ENCODE peak calls at places on chromosomes 3 and 15, in seven cellular contexts. W, T, X, A, L, E and I are unnamed samples.

GRCh38 chr3:59658236-59658635 is 608.4 kb upstream of the CFAP20DC start:
- DNase-seq in W (no peak), T (no peak), X (no peak), A (no peak), L (no peak), E (no peak), I (no peak)

GRCh38 chr15:90054618-90055097 is 47.6 kb downstream of the IDH2 start:
- DNase-seq in W (no peak), T (no peak), X (no peak), A (no peak), L (no peak), E (no peak), I (no peak)

GRCh38 chr3:43515970-43516369 is 105.8 kb downstream of the ANO10 start:
- DNase-seq in W (no peak), T (no peak), X (no peak), A (no peak), L (no peak), E (no peak), I (no peak)

GRCh38 chr3:186281172-186281571 is 80.9 kb downstream of the DGKG start:
- DNase-seq in W (no peak), T (no peak), X (peak), A (no peak), L (no peak), E (no peak), I (no peak)

GRCh38 chr3:39277893-39278615 is 1.8 kb downstream of the CX3CR1 start:
- DNase-seq in W (no peak), T (no peak), X (no peak), A (no peak), L (no peak), E (no peak), I (no peak)

GRCh38 chr3:55729546-55729945 is 242.4 kb upstream of the WNT5A start:
- DNase-seq in W (no peak), T (no peak), X (no peak), A (no peak), L (no peak), E (no peak), I (no peak)

GRCh38 chr3:72086712-72087093 is 301.8 kb upstream of the PROK2 start:
- DNase-seq in W (no peak), T (no peak), X (no peak), A (no peak), L (no peak), E (no peak), I (no peak)

GRCh38 chr15:61654918-61655317 is 405.3 kb downstream of the VPS13C start:
- DNase-seq in W (peak), T (no peak), X (no peak), A (no peak), L (peak), E (no peak), I (no peak)

GRCh38 chr3:18559323-18559972 is 134.3 kb upstream of the SATB1 start:
- DNase-seq in W (no peak), T (peak), X (no peak), A (no peak), L (no peak), E (no peak), I (no peak)

GRCh38 chr3:182259579-182259978 is 533.7 kb upstream of the ATP11B start:
- DNase-seq in W (peak), T (no peak), X (no peak), A (no peak), L (peak), E (no peak), I (no peak)

GRCh38 chr3:115913069-115913686 is 289.9 kb downstream of the GAP43 start:
- DNase-seq in W (no peak), T (no peak), X (no peak), A (no peak), L (no peak), E (no peak), I (no peak)

GRCh38 chr3:150149651-150150051 is 179.0 kb upstream of the PFN2 start:
- DNase-seq in W (no peak), T (no peak), X (peak), A (no peak), L (peak), E (no peak), I (no peak)

GRCh38 chr15:33561967-33562366 is 251.2 kb downstream of the RYR3 start:
- DNase-seq in W (no peak), T (no peak), X (no peak), A (no peak), L (no peak), E (no peak), I (no peak)

GRCh38 chr3:190825389-190826016 is 37.0 kb downstream of the GMNC start:
- DNase-seq in W (no peak), T (no peak), X (no peak), A (no peak), L (no peak), E (no peak), I (no peak)

GRCh38 chr15:64216722-64217428 is 54.1 kb upstream of the PPIB start:
- DNase-seq in W (peak), T (no peak), X (no peak), A (no peak), L (no peak), E (no peak), I (no peak)

GRCh38 chr3:126961791-126962461 is 21.0 kb upstream of the PLXNA1 start:
- DNase-seq in W (peak), T (no peak), X (no peak), A (no peak), L (peak), E (no peak), I (peak)

GRCh38 chr3:52432225-52432624 is 12.7 kb downstream of the SEMA3G start:
- DNase-seq in W (no peak), T (no peak), X (no peak), A (no peak), L (no peak), E (no peak), I (peak)

GRCh38 chr3:138440137-138440536 is 5.7 kb downstream of the ESYT3 start:
- DNase-seq in W (no peak), T (no peak), X (no peak), A (no peak), L (no peak), E (no peak), I (no peak)

GRCh38 chr15:39874890-39875549 is 45.0 kb downstream of the GPR176 start:
- DNase-seq in W (no peak), T (peak), X (no peak), A (no peak), L (no peak), E (no peak), I (no peak)

GRCh38 chr3:97719156-97719821 is 45.3 kb upstream of the ARL6 start:
- DNase-seq in W (peak), T (peak), X (peak), A (peak), L (peak), E (peak), I (no peak)

GRCh38 chr15:76764004-76764403 is 141.1 kb downstream of the SCAPER start:
- DNase-seq in W (no peak), T (no peak), X (no peak), A (no peak), L (no peak), E (no peak), I (no peak)

DNA sequence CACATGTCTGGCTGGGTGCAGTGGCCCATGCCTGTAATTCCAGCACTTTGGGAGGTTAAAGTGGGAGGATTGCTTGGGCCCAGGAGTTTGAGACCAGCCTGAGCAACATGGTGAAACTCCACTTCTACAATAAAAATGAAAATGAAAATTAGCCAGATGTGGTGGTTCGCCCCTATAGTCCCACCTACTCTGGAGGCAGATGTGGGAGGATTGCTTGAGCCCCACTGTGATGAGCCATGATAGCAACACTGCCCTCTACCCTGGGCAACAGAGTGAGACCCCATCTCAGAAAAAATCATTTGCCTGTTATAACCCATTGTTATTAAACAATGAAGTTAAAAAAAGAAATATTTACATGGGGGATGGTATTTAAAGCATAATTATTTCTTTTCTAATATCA is 240.1 kb upstream of the ZPLD1 start:
- DNase-seq in W (no peak), T (no peak), X (no peak), A (no peak), L (no peak), E (no peak), I (no peak)
- H3K27ac ChIP-seq in W (no peak), T (no peak), X (no peak), A (no peak), L (no peak), E (no peak), I (no peak)

GRCh38 chr15:26421065-26421464 is 351.8 kb downstream of the GABRB3 start:
- DNase-seq in W (no peak), T (no peak), X (no peak), A (no peak), L (no peak), E (no peak), I (no peak)
- H3K27ac ChIP-seq in W (no peak), T (no peak), X (no peak), A (no peak), L (no peak), E (no peak), I (no peak)

GRCh38 chr3:171160326-171160725 is 133.8 kb upstream of the SLC2A2 start:
- DNase-seq in W (no peak), T (no peak), X (no peak), A (no peak), L (no peak), E (no peak), I (no peak)

GRCh38 chr3:171159024-171159821 is 132.7 kb upstream of the SLC2A2 start:
- DNase-seq in W (no peak), T (no peak), X (no peak), A (no peak), L (no peak), E (no peak), I (no peak)

GRCh38 chr3:171157286-171157685 is 130.8 kb upstream of the SLC2A2 start:
- DNase-seq in W (peak), T (no peak), X (no peak), A (no peak), L (no peak), E (no peak), I (no peak)

GRCh38 chr3:171157980-171158379 is 131.5 kb upstream of the SLC2A2 start:
- DNase-seq in W (no peak), T (no peak), X (no peak), A (no peak), L (no peak), E (no peak), I (no peak)

GRCh38 chr3:171159822-171160157 is 133.3 kb upstream of the SLC2A2 start:
- DNase-seq in W (no peak), T (no peak), X (no peak), A (no peak), L (no peak), E (no peak), I (no peak)
- H3K27ac ChIP-seq in W (no peak), T (no peak), X (no peak), A (no peak), L (no peak), E (no peak), I (no peak)

DNA sequence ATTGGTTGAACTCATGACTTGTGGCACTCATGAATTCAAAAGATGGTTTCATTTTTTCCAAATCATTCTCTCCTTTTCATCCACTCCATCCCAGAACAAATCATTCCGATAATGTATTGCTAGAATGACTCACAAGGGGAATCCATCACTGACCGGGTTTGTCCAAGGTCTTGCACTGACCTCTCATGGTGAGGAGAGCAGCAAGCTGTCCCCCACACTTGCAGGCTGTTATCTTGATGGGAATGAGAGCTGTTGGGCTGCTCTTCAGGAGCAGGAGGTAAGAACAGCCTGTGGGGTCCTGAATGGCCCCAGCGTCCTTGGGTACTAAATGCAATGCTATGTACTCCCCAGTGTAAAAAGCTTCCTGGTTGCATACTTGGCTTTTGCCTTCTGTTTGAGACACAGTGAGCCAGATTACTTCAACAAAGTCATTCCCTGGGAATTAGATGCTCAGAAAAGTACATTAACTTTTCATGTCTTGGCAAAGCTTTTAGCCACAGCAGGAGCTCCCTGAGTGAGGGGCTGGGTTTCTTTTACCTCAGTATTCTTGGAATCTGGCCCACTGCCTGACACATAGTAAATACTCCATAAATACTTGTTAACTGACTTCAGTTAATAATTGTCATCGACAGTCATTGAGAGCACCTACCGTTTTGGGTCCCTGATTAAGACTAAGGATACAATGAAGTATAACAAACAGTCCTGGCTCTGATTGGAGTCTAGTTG is 24.1 kb downstream of the CCNL1 start:
- DNase-seq in W (peak), T (no peak), X (no peak), A (no peak), L (no peak), E (no peak), I (no peak)
- H3K27ac ChIP-seq in W (no peak), T (no peak), X (no peak), A (no peak), L (peak), E (peak), I (no peak)

DNA sequence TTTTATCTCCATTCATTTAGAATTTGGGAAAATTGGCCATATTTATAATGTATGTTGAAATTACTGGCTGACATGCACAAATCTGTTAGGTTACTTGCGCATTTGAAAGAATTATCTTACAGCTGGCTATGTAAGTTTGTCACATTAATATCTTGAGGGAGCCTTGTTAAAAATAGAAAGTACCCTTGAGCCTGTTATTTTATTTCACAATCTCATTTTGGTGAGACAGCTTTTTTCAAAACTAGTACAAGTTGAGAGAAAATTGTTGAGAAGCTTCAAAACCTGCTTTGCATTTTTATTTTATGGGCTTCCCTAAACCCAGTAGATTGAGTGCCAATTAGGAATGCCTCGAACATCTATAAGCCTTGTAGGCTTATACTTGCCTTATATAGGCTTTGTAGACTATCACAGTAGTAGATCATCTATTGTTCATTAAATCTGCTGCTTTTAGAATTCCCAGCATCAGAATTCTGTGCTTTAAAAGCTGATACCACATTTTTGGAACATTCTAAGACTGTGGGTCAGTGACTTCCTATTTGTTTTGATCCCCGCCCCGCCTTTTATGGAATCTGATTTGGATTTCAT is 6.3 kb downstream of the IDH3A start:
- DNase-seq in W (no peak), T (no peak), X (no peak), A (no peak), L (no peak), E (no peak), I (no peak)
- H3K27ac ChIP-seq in W (no peak), T (no peak), X (no peak), A (no peak), L (peak), E (no peak), I (no peak)

DNA sequence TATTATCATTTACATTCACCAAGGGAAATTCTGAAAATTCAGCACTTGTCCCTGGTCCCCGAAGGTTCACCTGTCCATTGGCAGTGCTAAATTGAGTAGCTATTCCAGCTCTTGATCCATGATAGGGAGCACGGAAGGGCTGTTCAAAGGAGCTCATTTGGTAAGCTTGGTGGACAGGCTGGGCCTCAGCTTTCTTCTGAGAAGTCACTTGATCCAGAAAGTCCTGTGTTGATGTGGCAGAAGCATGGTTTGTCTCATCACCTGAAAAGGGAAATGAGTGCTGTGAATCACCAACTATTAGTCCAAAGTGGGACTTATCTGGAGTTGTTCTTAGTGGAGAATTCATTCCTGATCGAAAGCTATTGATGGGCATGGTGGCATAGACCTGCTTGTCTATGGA is 19.8 kb upstream of the SLC12A8 start:
- DNase-seq in W (no peak), T (no peak), X (no peak), A (no peak), L (no peak), E (no peak), I (no peak)
- H3K27ac ChIP-seq in W (no peak), T (no peak), X (no peak), A (no peak), L (no peak), E (no peak), I (no peak)